ENCODE peak calls at places on chromosomes 4 and X, in seven cellular contexts. B is activated T-cell treated with anti-CD3 and anti-CD28 coated beads for 1 hour, D is Daoy, O is NAMALWA, G is ovary, I is NCI-H1092 treated with DMSO at 0.1 percent for 48 hours, U is mesendoderm. Q is an unnamed sample.
A peak's percentile ranks its signal among the peaks of the same experiment; 100 is the strongest.

GRCh38 chr4:9877123-9877522 is 95.7 kb downstream of the DRD5 start:
- DNase-seq in B (no peak), D (no peak), O (no peak), G (no peak), I (no peak), U (no peak), Q (no peak)

GRCh38 chrX:154436597-154437397 is at the start of gene GDI1:
- DNase-seq in B (peak; percentile 47), D (peak; percentile 60), O (peak; percentile 42), G (peak; percentile 72), I (peak; percentile 42), U (peak; percentile 60), Q (no peak)

GRCh38 chr4:150176559-150176958 is 98.3 kb downstream of the DCLK2 start:
- DNase-seq in B (no peak), D (no peak), O (no peak), G (no peak), I (no peak), U (no peak), Q (no peak)

GRCh38 chr4:185797596-185797995 is 14.4 kb downstream of the SORBS2 start:
- DNase-seq in B (no peak), D (no peak), O (no peak), G (no peak), I (no peak), U (no peak), Q (no peak)

GRCh38 chrX:74423289-74423985 is 2.1 kb downstream of the SLC16A2 start:
- DNase-seq in B (no peak), D (no peak), O (no peak), G (no peak), I (no peak), U (no peak), Q (no peak)

GRCh38 chrX:139506318-139506717 is 24.2 kb upstream of the F9 start:
- DNase-seq in B (no peak), D (no peak), O (no peak), G (no peak), I (no peak), U (no peak), Q (peak; percentile 80)

GRCh38 chrX:22373766-22374165 is 101.1 kb downstream of the CBLL2 start:
- DNase-seq in B (no peak), D (no peak), O (no peak), G (no peak), I (no peak), U (no peak), Q (no peak)

GRCh38 chr4:70946944-70947343 is 44.8 kb downstream of the MOB1B start:
- DNase-seq in B (no peak), D (no peak), O (no peak), G (no peak), I (no peak), U (no peak), Q (peak; percentile 86)

GRCh38 chr4:180832086-180832485 is 1411.1 kb upstream of the TENM3 start:
- DNase-seq in B (no peak), D (peak; percentile 6), O (peak; percentile 25), G (no peak), I (no peak), U (peak; percentile 42), Q (no peak)

GRCh38 chrX:56811599-56811998 is 82.6 kb downstream of the NBDY start:
- DNase-seq in B (no peak), D (no peak), O (no peak), G (no peak), I (no peak), U (no peak), Q (no peak)

GRCh38 chr4:36280555-36280954 is 861 bp upstream of the DTHD1 start:
- DNase-seq in B (no peak), D (no peak), O (no peak), G (no peak), I (no peak), U (peak; percentile 62), Q (no peak)

GRCh38 chr4:55722132-55722531 is 86.0 kb upstream of the NMU start:
- DNase-seq in B (no peak), D (no peak), O (no peak), G (no peak), I (no peak), U (no peak), Q (no peak)

GRCh38 chr4:20253799-20254409 is 2.2 kb downstream of the SLIT2 start:
- DNase-seq in B (no peak), D (peak; percentile 41), O (no peak), G (peak; percentile 46), I (peak; percentile 39), U (peak; percentile 42), Q (no peak)

GRCh38 chr4:95290702-95291101 is 258.1 kb downstream of the UNC5C start:
- DNase-seq in B (no peak), D (no peak), O (no peak), G (no peak), I (no peak), U (no peak), Q (peak; percentile 22)

GRCh38 chr4:75598390-75598789 is 31.9 kb downstream of the CDKL2 start:
- DNase-seq in B (no peak), D (no peak), O (no peak), G (no peak), I (no peak), U (peak; percentile 30), Q (peak; percentile 29)

GRCh38 chr4:168741281-168742173 is 244.7 kb downstream of the PALLD start:
- DNase-seq in B (no peak), D (no peak), O (no peak), G (no peak), I (no peak), U (no peak), Q (peak; percentile 77)

GRCh38 chrX:54921427-54922021 is 900 bp downstream of the TRO start:
- DNase-seq in B (peak; percentile 39), D (peak; percentile 71), O (no peak), G (peak; percentile 79), I (peak; percentile 77), U (peak; percentile 86), Q (no peak)

GRCh38 chrX:95076449-95076848 is 1402.4 kb downstream of the FAM133A start:
- DNase-seq in B (no peak), D (peak; percentile 0), O (peak; percentile 42), G (no peak), I (peak; percentile 2), U (peak; percentile 56), Q (peak; percentile 3)

GRCh38 chr4:182215171-182215570 is 28.0 kb upstream of the TENM3 start:
- DNase-seq in B (no peak), D (no peak), O (no peak), G (no peak), I (no peak), U (no peak), Q (no peak)

GRCh38 chrX:64850371-64851082 is 125.7 kb downstream of the ZC4H2 start:
- DNase-seq in B (no peak), D (no peak), O (peak; percentile 57), G (no peak), I (no peak), U (no peak), Q (no peak)

GRCh38 chr4:148737071-148737470 is 294.9 kb upstream of the NR3C2 start:
- DNase-seq in B (no peak), D (no peak), O (no peak), G (no peak), I (no peak), U (no peak), Q (no peak)

GRCh38 chrX:71492086-71493065 is 40.5 kb upstream of the OGT start:
- DNase-seq in B (peak; percentile 8), D (peak; percentile 49), O (no peak), G (peak; percentile 56), I (peak; percentile 12), U (no peak), Q (peak; percentile 12)